ENCODE peak calls at places on chromosome 17, in eight cellular contexts. T is psoas muscle; D is activated naive CD4-positive, alpha-beta T cell treated with anti-CD3 and anti-CD28 coated beads for 36 hours; N is activated T-cell treated with anti-CD3 and anti-CD28 coated beads for 1 hour; J is substantia nigra; Z is NCI-H345; G is colonic mucosa; I is GM12878. E is an unnamed sample.

GRCh38 chr17:82232322-82232785 is 3.5 kb downstream of the SLC16A3 start:
- DNase-seq in T (no peak), D (no peak), N (no peak), J (no peak), Z (no peak), G (no peak), I (no peak), E (peak)

GRCh38 chr17:74512624-74513084 is 18.6 kb downstream of the CD300LB start:
- DNase-seq in T (no peak), D (peak), N (no peak), J (no peak), Z (no peak), G (no peak), I (peak), E (peak)

GRCh38 chr17:8518858-8519257 is 83.2 kb downstream of the NDEL1 start:
- DNase-seq in T (no peak), D (no peak), N (no peak), J (no peak), Z (no peak), G (no peak), I (no peak), E (no peak)

GRCh38 chr17:39632153-39632941 is 4.6 kb upstream of the STARD3 start:
- DNase-seq in T (no peak), D (no peak), N (no peak), J (peak), Z (no peak), G (peak), I (no peak), E (no peak)

GRCh38 chr17:78168906-78169793 is 769 bp downstream of the SYNGR2 start:
- DNase-seq in T (peak), D (peak), N (peak), J (peak), Z (peak), G (peak), I (no peak), E (peak)

GRCh38 chr17:41024702-41025101 is 2.3 kb downstream of the KRTAP1-5 start:
- DNase-seq in T (no peak), D (no peak), N (no peak), J (no peak), Z (no peak), G (no peak), I (no peak), E (no peak)

GRCh38 chr17:27038676-27039075 is 255.2 kb upstream of the WSB1 start:
- DNase-seq in T (no peak), D (no peak), N (no peak), J (no peak), Z (no peak), G (no peak), I (no peak), E (no peak)

GRCh38 chr17:58412910-58413630 is 4.3 kb downstream of the RNF43 start:
- DNase-seq in T (no peak), D (no peak), N (no peak), J (no peak), Z (no peak), G (no peak), I (no peak), E (no peak)

GRCh38 chr17:64216385-64217248 is 46.4 kb downstream of the TEX2 start:
- DNase-seq in T (peak), D (no peak), N (no peak), J (peak), Z (no peak), G (peak), I (peak), E (no peak)

GRCh38 chr17:65514082-65514481 is 47.4 kb downstream of the AXIN2 start:
- DNase-seq in T (no peak), D (peak), N (no peak), J (no peak), Z (no peak), G (no peak), I (no peak), E (no peak)

GRCh38 chr17:65020284-65020683 is 36.3 kb downstream of the GNA13 start:
- DNase-seq in T (no peak), D (no peak), N (no peak), J (no peak), Z (no peak), G (no peak), I (no peak), E (no peak)

GRCh38 chr17:12522743-12523181 is 142.9 kb upstream of the MYOCD start:
- DNase-seq in T (no peak), D (no peak), N (no peak), J (no peak), Z (no peak), G (peak), I (no peak), E (no peak)

GRCh38 chr17:76131061-76131691 is 9.9 kb downstream of the FOXJ1 start:
- DNase-seq in T (no peak), D (no peak), N (no peak), J (no peak), Z (no peak), G (no peak), I (no peak), E (no peak)

GRCh38 chr17:46044286-46044928 is 45.4 kb downstream of the STH start:
- DNase-seq in T (peak), D (peak), N (peak), J (peak), Z (peak), G (peak), I (no peak), E (peak)

GRCh38 chr17:82105882-82106696 is 8.1 kb upstream of the FASN start:
- DNase-seq in T (peak), D (peak), N (peak), J (no peak), Z (peak), G (peak), I (peak), E (no peak)

GRCh38 chr17:72296456-72296855 is 175.6 kb downstream of the SOX9 start:
- DNase-seq in T (no peak), D (no peak), N (no peak), J (no peak), Z (no peak), G (no peak), I (no peak), E (no peak)

GRCh38 chr17:28404812-28405570 is 1.0 kb downstream of the SLC46A1 start:
- DNase-seq in T (no peak), D (no peak), N (no peak), J (no peak), Z (peak), G (no peak), I (no peak), E (no peak)

GRCh38 chr17:82935944-82936767 is 96.3 kb upstream of the ZNF750 start:
- DNase-seq in T (peak), D (no peak), N (no peak), J (no peak), Z (no peak), G (no peak), I (no peak), E (peak)

GRCh38 chr17:70374496-70374895 is 205.2 kb downstream of the KCNJ2 start:
- DNase-seq in T (no peak), D (no peak), N (no peak), J (no peak), Z (no peak), G (no peak), I (no peak), E (no peak)

GRCh38 chr17:77734371-77735050 is 224.0 kb upstream of the TNRC6C start:
- DNase-seq in T (peak), D (no peak), N (no peak), J (peak), Z (peak), G (peak), I (no peak), E (peak)

E was measured in ascending aorta.